ENCODE peak calls at places on chromosomes 1 and 21, in eight cellular contexts. Y is activated CD8-positive, alpha-beta memory T cell treated with anti-CD3 and anti-CD28 coated beads for 24 hours; M is GM18507; G is NCI-H2107; T is glutamatergic neuron; J is NCI-H1694 treated with DMSO at 0.1 percent for 48 hours; I is skeletal muscle cell; A is iPS DF 19.7. F is an unnamed sample.

GRCh38 chr1:181630838-181631237 is 147.5 kb downstream of the CACNA1E start:
- DNase-seq in Y (no peak), M (no peak), G (no peak), T (no peak), J (no peak), I (no peak), A (no peak), F (no peak)

GRCh38 chr1:164576311-164577271 is 17.6 kb downstream of the PBX1 start:
- DNase-seq in Y (no peak), M (no peak), G (no peak), T (peak), J (no peak), I (peak), A (no peak), F (no peak)

GRCh38 chr1:173161510-173162221 is 45.5 kb downstream of the TNFSF4 start:
- DNase-seq in Y (no peak), M (no peak), G (no peak), T (no peak), J (no peak), I (peak), A (no peak), F (no peak)

GRCh38 chr1:225937048-225937968 is 3.7 kb downstream of the LEFTY2 start:
- DNase-seq in Y (no peak), M (no peak), G (no peak), T (no peak), J (no peak), I (no peak), A (no peak), F (no peak)

GRCh38 chr1:22507582-22507981 is 55.7 kb upstream of the EPHA8 start:
- DNase-seq in Y (no peak), M (no peak), G (no peak), T (no peak), J (no peak), I (no peak), A (no peak), F (no peak)

GRCh38 chr1:90262791-90263190 is 267.9 kb downstream of the ZNF326 start:
- DNase-seq in Y (no peak), M (no peak), G (no peak), T (no peak), J (no peak), I (no peak), A (no peak), F (no peak)

GRCh38 chr1:28507646-28508434 is 2.0 kb downstream of the RCC1 start:
- DNase-seq in Y (peak), M (no peak), G (no peak), T (no peak), J (no peak), I (no peak), A (no peak), F (no peak)

GRCh38 chr1:110040548-110040947 is 6.1 kb downstream of the STRIP1 start:
- DNase-seq in Y (no peak), M (no peak), G (no peak), T (no peak), J (no peak), I (no peak), A (no peak), F (no peak)

GRCh38 chr1:13543927-13544556 is 30.2 kb upstream of the LRRC38 start:
- DNase-seq in Y (no peak), M (no peak), G (peak), T (no peak), J (no peak), I (no peak), A (no peak), F (no peak)

GRCh38 chr1:64545118-64545916 is 75.4 kb downstream of the CACHD1 start:
- DNase-seq in Y (no peak), M (no peak), G (no peak), T (no peak), J (no peak), I (no peak), A (no peak), F (no peak)

GRCh38 chr1:232472485-232473041 is 157.4 kb downstream of the SIPA1L2 start:
- DNase-seq in Y (no peak), M (no peak), G (no peak), T (no peak), J (no peak), I (peak), A (no peak), F (peak)

GRCh38 chr1:85203573-85204169 is 2.9 kb upstream of the SYDE2 start:
- DNase-seq in Y (no peak), M (no peak), G (no peak), T (no peak), J (no peak), I (no peak), A (no peak), F (no peak)

GRCh38 chr1:111621050-111621449 is 1.5 kb downstream of the RAP1A start:
- DNase-seq in Y (no peak), M (no peak), G (no peak), T (no peak), J (no peak), I (no peak), A (no peak), F (no peak)

GRCh38 chr1:205225901-205226765 is 1.6 kb upstream of the TMCC2 start:
- DNase-seq in Y (peak), M (no peak), G (no peak), T (no peak), J (no peak), I (no peak), A (no peak), F (no peak)

GRCh38 chr1:55285849-55286248 is 70.7 kb upstream of the USP24 start:
- DNase-seq in Y (no peak), M (no peak), G (no peak), T (no peak), J (no peak), I (no peak), A (no peak), F (no peak)

GRCh38 chr1:13583592-13583963 is at the start of gene PDPN:
- DNase-seq in Y (no peak), M (no peak), G (no peak), T (peak), J (no peak), I (no peak), A (no peak), F (peak)

GRCh38 chr1:30778156-30778978 is 20.8 kb upstream of the LAPTM5 start:
- DNase-seq in Y (no peak), M (no peak), G (no peak), T (no peak), J (peak), I (peak), A (no peak), F (no peak)

GRCh38 chr1:89884718-89885596 is 64.1 kb downstream of the LRRC8D start:
- DNase-seq in Y (no peak), M (no peak), G (no peak), T (no peak), J (no peak), I (no peak), A (no peak), F (no peak)

GRCh38 chr21:37000381-37000780 is 6.1 kb upstream of the RIPPLY3 start:
- DNase-seq in Y (no peak), M (no peak), G (no peak), T (no peak), J (no peak), I (no peak), A (no peak), F (no peak)

GRCh38 chr1:1567152-1567830 is 7.4 kb downstream of the SSU72 start:
- DNase-seq in Y (no peak), M (no peak), G (no peak), T (no peak), J (no peak), I (no peak), A (no peak), F (no peak)